ENCODE peak calls at places on chromosomes 16 and 17, in eight cellular contexts. C is transverse colon, K is stomach, S is tibial nerve, V is sigmoid colon, W is H1, E is ovary, Z is SK-N-SH. B is an unnamed sample. For H3K27me3, the result is how much of the 10 kb centered on the place peaks cover.

GRCh38 chr16:64991011-64991410 is 130.9 kb downstream of the CDH11 start:
- DNase-seq in C (no peak), K (no peak), S (no peak), V (no peak), W (no peak), E (no peak), Z (no peak), B (no peak)

GRCh38 chr17:17416007-17416399 is 60.8 kb upstream of the MED9 start:
- DNase-seq in C (no peak), K (no peak), S (no peak), V (peak), W (no peak), E (no peak), Z (peak), B (peak)

GRCh38 chr16:85638248-85638647 is 25.1 kb downstream of the GSE1 start:
- DNase-seq in C (no peak), K (no peak), S (no peak), V (no peak), W (no peak), E (no peak), Z (no peak), B (no peak)

GRCh38 chr16:47965439-47965838 is 190.4 kb downstream of the ABCC12 start:
- DNase-seq in C (no peak), K (no peak), S (no peak), V (no peak), W (peak), E (no peak), Z (no peak), B (no peak)

GRCh38 chr17:17372856-17373520 is 69.8 kb downstream of the NT5M start:
- DNase-seq in C (no peak), K (no peak), S (no peak), V (no peak), W (no peak), E (no peak), Z (no peak), B (no peak)

GRCh38 chr16:55543470-55543869 is 23.0 kb upstream of the CAPNS2 start:
- DNase-seq in C (no peak), K (no peak), S (no peak), V (no peak), W (no peak), E (no peak), Z (peak), B (no peak)

GRCh38 chr17:2395258-2396170 is 5.3 kb downstream of the MNT start:
- DNase-seq in C (no peak), K (no peak), S (no peak), V (peak), W (no peak), E (no peak), Z (no peak), B (peak)

GRCh38 chr16:2025878-2026460 is 733 bp upstream of the NHERF2 start:
- DNase-seq in C (no peak), K (no peak), S (no peak), V (no peak), W (no peak), E (no peak), Z (no peak), B (no peak)

GRCh38 chr16:11403920-11404319 is 58.7 kb downstream of the RMI2 start:
- DNase-seq in C (no peak), K (no peak), S (no peak), V (no peak), W (no peak), E (no peak), Z (no peak), B (no peak)

GRCh38 chr17:67421869-67422273 is 44.8 kb downstream of the PITPNC1 start:
- DNase-seq in C (peak), K (no peak), S (no peak), V (no peak), W (no peak), E (no peak), Z (no peak), B (no peak)

GRCh38 chr16:67672739-67673662 is 6.4 kb downstream of the C16orf86 start:
- DNase-seq in C (peak), K (peak), S (peak), V (peak), W (peak), E (peak), Z (peak), B (no peak)

GRCh38 chr17:57577751-57578607 is 167.1 kb downstream of the CCDC182 start:
- DNase-seq in C (no peak), K (no peak), S (peak), V (peak), W (no peak), E (peak), Z (peak), B (no peak)

GRCh38 chr16:878071-878784 is 77.7 kb upstream of the GNG13 start:
- DNase-seq in C (peak), K (no peak), S (no peak), V (peak), W (peak), E (no peak), Z (peak), B (peak)

GRCh38 chr16:27444470-27444869 is 42.5 kb downstream of the IL21R start:
- DNase-seq in C (no peak), K (no peak), S (no peak), V (peak), W (no peak), E (no peak), Z (no peak), B (no peak)

GRCh38 chr16:76653390-76654026 is 376.3 kb downstream of the CNTNAP4 start:
- DNase-seq in C (no peak), K (no peak), S (no peak), V (no peak), W (no peak), E (no peak), Z (peak), B (no peak)

GRCh38 chr17:3920940-3921852 is 4.9 kb upstream of the P2RX1 start:
- DNase-seq in C (no peak), K (peak), S (peak), V (no peak), W (no peak), E (no peak), Z (no peak), B (no peak)

GRCh38 chr16:15676506-15676905 is 26.5 kb downstream of the NDE1 start:
- DNase-seq in C (no peak), K (no peak), S (no peak), V (no peak), W (no peak), E (no peak), Z (no peak), B (no peak)

GRCh38 chr17:13727441-13728171 is 125.9 kb upstream of the HS3ST3A1 start:
- DNase-seq in C (no peak), K (no peak), S (no peak), V (no peak), W (no peak), E (no peak), Z (no peak), B (no peak)

GRCh38 chr17:19331553-19332245 is 30.8 kb downstream of the B9D1 start:
- DNase-seq in C (no peak), K (peak), S (no peak), V (peak), W (no peak), E (no peak), Z (no peak), B (no peak)

GRCh38 chr17:80611831-80612230 is 67.2 kb downstream of the RPTOR start:
- DNase-seq in C (no peak), K (no peak), S (no peak), V (no peak), W (no peak), E (no peak), Z (no peak), B (no peak)

GRCh38 chr17:3556905-3557767 is 476 bp downstream of the TRPV3 start:
- DNase-seq in C (no peak), K (no peak), S (no peak), V (no peak), W (no peak), E (no peak), Z (no peak), B (no peak)

GRCh38 chr17:41655611-41656111 is 31.3 kb upstream of the KRT17 start:
- DNase-seq in C (peak), K (peak), S (no peak), V (no peak), W (peak), E (no peak), Z (no peak), B (peak)

GRCh38 chr17:17235212-17236174 is 1.5 kb downstream of the FLCN start:
- DNase-seq in C (no peak), K (no peak), S (peak), V (no peak), W (no peak), E (no peak), Z (no peak), B (peak)

GRCh38 chr17:79214940-79215604 is 140.4 kb downstream of the ENGASE start:
- DNase-seq in C (no peak), K (no peak), S (no peak), V (no peak), W (no peak), E (no peak), Z (peak), B (no peak)

GRCh38 chr17:79212150-79213087 is 137.8 kb downstream of the ENGASE start:
- DNase-seq in C (no peak), K (no peak), S (no peak), V (no peak), W (peak), E (no peak), Z (peak), B (no peak)

GRCh38 chr17:79214459-79214858 is 139.8 kb downstream of the ENGASE start:
- DNase-seq in C (no peak), K (no peak), S (no peak), V (no peak), W (no peak), E (no peak), Z (peak), B (no peak)

GRCh38 chr17:79211061-79211770 is 136.6 kb downstream of the ENGASE start:
- DNase-seq in C (no peak), K (no peak), S (no peak), V (no peak), W (peak), E (no peak), Z (no peak), B (no peak)

GRCh38 chr17:79213305-79213704 is 138.7 kb downstream of the ENGASE start:
- DNase-seq in C (no peak), K (no peak), S (no peak), V (no peak), W (no peak), E (no peak), Z (no peak), B (no peak)
- H3K27me3 ChIP-seq in C (under half), K (half or more), S (half or more), V (under half), W (under half), E (under half), Z (under half), B (under half)

GRCh38 chr17:27454089-27454488 is 2.2 kb upstream of the KSR1 start:
- DNase-seq in C (no peak), K (no peak), S (no peak), V (no peak), W (no peak), E (no peak), Z (no peak), B (no peak)

GRCh38 chr17:27452828-27453227 is 3.4 kb upstream of the KSR1 start:
- DNase-seq in C (no peak), K (no peak), S (no peak), V (no peak), W (no peak), E (no peak), Z (no peak), B (no peak)

GRCh38 chr17:27453466-27453865 is 2.8 kb upstream of the KSR1 start:
- DNase-seq in C (no peak), K (no peak), S (no peak), V (no peak), W (no peak), E (no peak), Z (no peak), B (no peak)

GRCh38 chr17:27449541-27449940 is 6.7 kb upstream of the KSR1 start:
- DNase-seq in C (no peak), K (no peak), S (no peak), V (no peak), W (no peak), E (no peak), Z (no peak), B (no peak)

DNA sequence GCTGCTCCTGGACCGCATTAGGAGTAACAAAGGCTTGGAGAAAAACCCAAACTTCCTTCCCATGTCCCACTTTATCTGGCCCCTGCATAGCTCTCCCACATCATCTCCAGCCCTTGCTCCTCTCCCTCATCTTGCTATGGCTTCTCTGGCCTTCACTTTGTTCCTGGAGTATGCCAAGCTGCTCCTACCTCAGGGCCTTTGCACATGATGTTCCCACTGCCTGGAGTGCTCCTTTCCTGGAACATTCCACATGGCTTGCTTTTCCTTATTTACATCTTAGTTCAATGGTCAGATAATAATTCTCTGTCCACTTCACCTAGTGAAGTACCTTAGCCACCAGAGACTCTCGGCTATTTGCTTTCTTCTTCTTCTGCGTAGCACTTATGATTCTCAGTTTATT is 4.3 kb upstream of the KSR1 start:
- DNase-seq in C (no peak), K (no peak), S (no peak), V (no peak), W (no peak), E (no peak), Z (no peak), B (no peak)
- TF ChIP-seq EP300 in C (no peak), K (no peak), S (no peak), V (no peak), W (no peak), E (no peak), Z (no peak), B (no peak)

GRCh38 chr17:39666601-39667261 is 1.5 kb upstream of the PNMT start:
- DNase-seq in C (no peak), K (no peak), S (no peak), V (no peak), W (no peak), E (no peak), Z (peak), B (no peak)

GRCh38 chr17:39669897-39670735 is 1.9 kb downstream of the PNMT start:
- DNase-seq in C (no peak), K (no peak), S (no peak), V (no peak), W (no peak), E (no peak), Z (peak), B (peak)

GRCh38 chr17:39666231-39666600 is 1.1 kb downstream of the TCAP start:
- DNase-seq in C (no peak), K (no peak), S (no peak), V (no peak), W (no peak), E (no peak), Z (no peak), B (no peak)

GRCh38 chr17:39667262-39668140 is 752 bp upstream of the PNMT start:
- DNase-seq in C (peak), K (peak), S (no peak), V (no peak), W (peak), E (no peak), Z (peak), B (no peak)

GRCh38 chr17:39668141-39668924 is at the start of gene PNMT:
- DNase-seq in C (peak), K (peak), S (peak), V (no peak), W (peak), E (peak), Z (peak), B (peak)
- H3K27me3 ChIP-seq in C (half or more), K (under half), S (half or more), V (half or more), W (under half), E (under half), Z (under half), B (under half)

GRCh38 chr16:17155480-17155879 is 315.3 kb downstream of the XYLT1 start:
- DNase-seq in C (no peak), K (no peak), S (no peak), V (no peak), W (no peak), E (no peak), Z (no peak), B (no peak)
- TF ChIP-seq EP300 in C (no peak), K (no peak), S (no peak), V (no peak), W (no peak), E (no peak), Z (no peak), B (no peak)

GRCh38 chr17:37841232-37841631 is 83.0 kb upstream of the TBC1D3K start:
- DNase-seq in C (no peak), K (no peak), S (no peak), V (no peak), W (no peak), E (no peak), Z (no peak), B (no peak)
- H3K27me3 ChIP-seq in C (under half), K (under half), S (under half), V (under half), W (under half), E (under half), Z (under half), B (under half)